ENCODE peak calls at places on chromosome 9, in five cellular contexts. E, K, J, G and R are unnamed samples.

GRCh38 chr9:31996331-31996730 is 388.1 kb upstream of the ACO1 start:
- DNase-seq in G (no peak), J (no peak), E (no peak), K (no peak), R (no peak)

GRCh38 chr9:35318741-35319140 is 156.9 kb downstream of the UNC13B start:
- DNase-seq in K (no peak), J (no peak), E (no peak), G (no peak), R (no peak)

GRCh38 chr9:116594552-116594951 is 92.6 kb upstream of the TRIM32 start:
- DNase-seq in G (no peak), J (peak), E (no peak), K (no peak), R (no peak)

GRCh38 chr9:138073808-138074207 is 196.2 kb downstream of the CACNA1B start:
- DNase-seq in E (no peak), J (no peak), K (no peak), G (no peak), R (no peak)

GRCh38 chr9:107251756-107252322 is 31.2 kb upstream of the RAD23B start:
- DNase-seq in G (no peak), J (no peak), E (no peak), K (no peak), R (no peak)

GRCh38 chr9:129513282-129513681 is 107.6 kb downstream of the C9orf50 start:
- DNase-seq in J (no peak), G (no peak), K (no peak), E (no peak), R (no peak)

GRCh38 chr9:134333234-134333873 is 7.1 kb downstream of the RXRA start:
- DNase-seq in G (no peak), K (no peak), E (no peak), J (no peak), R (no peak)

GRCh38 chr9:75133396-75133795 is 45.1 kb downstream of the OSTF1 start:
- DNase-seq in G (no peak), K (no peak), E (no peak), J (no peak), R (no peak)

GRCh38 chr9:121278535-121279169 is 10.7 kb downstream of the GSN start:
- DNase-seq in E (no peak), K (peak), J (peak), G (peak), R (peak)

GRCh38 chr9:137294684-137295312 is 7.3 kb downstream of the NRARP start:
- DNase-seq in G (no peak), K (no peak), E (no peak), J (no peak), R (no peak)

GRCh38 chr9:95746408-95747165 is 128.9 kb upstream of the ERCC6L2 start:
- DNase-seq in J (no peak), K (no peak), E (no peak), G (no peak), R (no peak)

GRCh38 chr9:135919318-135919717 is 12.0 kb upstream of the CAMSAP1 start:
- DNase-seq in J (no peak), K (peak), E (no peak), G (no peak), R (no peak)

GRCh38 chr9:100108572-100108971 is 9.5 kb downstream of the INVS start:
- DNase-seq in E (no peak), K (no peak), G (no peak), J (no peak), R (no peak)

GRCh38 chr9:110069326-110070248 is 138.4 kb downstream of the C9orf152 start:
- DNase-seq in J (no peak), G (no peak), K (peak), E (no peak), R (no peak)

DNA sequence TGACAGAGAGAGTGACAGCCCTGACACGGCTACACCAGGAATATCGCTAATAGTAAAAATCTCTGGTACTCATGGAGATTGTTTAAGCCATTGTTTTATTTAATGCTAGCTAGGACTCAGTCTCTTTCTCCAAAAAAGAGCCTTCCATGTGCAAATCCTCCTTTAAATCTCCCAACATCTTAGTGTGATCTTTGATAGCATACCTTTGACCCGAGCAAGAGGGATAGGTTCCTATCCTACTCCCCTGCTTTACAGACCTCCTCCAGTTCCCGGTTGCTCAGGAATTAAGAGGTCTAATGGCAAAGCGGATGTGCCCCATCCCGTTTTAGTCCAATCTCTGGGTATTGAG is 663 bp upstream of the FRMD3 start:
- DNase-seq in J (no peak), E (no peak), G (no peak), K (no peak), R (no peak)
- TF ChIP-seq CTCF in J (no peak), E (no peak), G (no peak), K (no peak), R (no peak)

DNA sequence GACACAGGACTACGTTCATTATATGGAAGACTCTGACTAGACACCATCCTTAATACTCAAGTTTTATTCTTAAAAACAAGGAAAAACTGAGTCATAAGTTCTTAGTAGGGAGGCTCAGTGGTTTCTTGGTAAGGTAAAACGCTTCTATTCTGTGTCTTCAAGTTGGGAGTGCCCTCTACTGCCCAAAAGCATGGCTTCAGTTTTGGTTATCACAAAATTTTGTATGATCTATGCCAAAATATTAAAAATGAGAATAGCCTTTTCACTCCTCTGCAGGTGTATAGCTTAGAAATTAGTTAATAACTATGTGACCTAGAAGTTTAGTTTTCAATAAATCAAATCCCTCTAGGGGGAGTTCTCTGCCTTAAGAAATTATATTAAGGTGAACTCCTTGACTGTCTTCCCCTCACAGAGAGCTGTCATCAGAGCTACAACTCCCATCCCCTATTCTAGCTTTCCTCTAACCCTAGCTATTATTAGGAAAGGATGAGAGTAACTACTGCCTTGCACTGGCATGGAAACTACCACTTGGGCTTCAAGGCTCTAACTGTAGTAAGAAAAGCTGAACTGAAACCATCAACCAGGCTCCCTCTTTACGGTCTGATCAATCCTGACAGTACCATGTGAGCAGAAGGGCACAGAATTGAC is 189.7 kb downstream of the GNAQ start:
- DNase-seq in K (no peak), E (no peak), J (no peak), G (no peak), R (no peak)
- TF ChIP-seq CTCF in K (no peak), E (peak), J (peak), G (peak), R (no peak)

GRCh38 chr9:91421022-91421765 is 2.4 kb downstream of the NFIL3 start:
- DNase-seq in E (no peak), J (no peak), G (peak), K (no peak), R (peak)
- TF ChIP-seq CTCF in E (no peak), J (peak), G (peak), K (peak), R (peak)

GRCh38 chr9:86997158-86997557 is 49.9 kb upstream of the GAS1 start:
- DNase-seq in J (no peak), G (no peak), K (no peak), E (no peak), R (no peak)
- TF ChIP-seq CTCF in J (no peak), G (no peak), K (no peak), E (no peak), R (no peak)

DNA sequence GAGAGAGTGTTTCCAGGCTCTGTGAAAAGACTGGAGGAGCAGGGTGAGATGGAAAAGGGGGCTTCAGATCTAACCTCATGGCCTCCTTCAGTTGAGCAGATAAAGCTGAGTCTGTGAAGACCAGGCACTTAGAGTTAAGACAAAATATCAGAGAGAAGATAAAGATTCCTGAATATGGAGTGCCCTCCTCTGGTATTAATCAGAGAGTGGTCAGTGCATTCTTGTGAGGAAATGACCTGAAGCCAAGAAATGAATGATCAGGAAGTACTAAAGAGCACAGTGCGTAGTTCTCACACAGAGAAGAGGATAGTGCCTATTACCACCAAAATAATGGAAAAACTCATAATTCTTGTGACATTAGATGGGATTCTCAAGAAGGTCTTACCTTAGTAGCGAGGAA is 1417.0 kb upstream of the ACO1 start:
- DNase-seq in J (no peak), E (no peak), G (no peak), K (no peak), R (no peak)
- TF ChIP-seq CTCF in J (peak), E (no peak), G (no peak), K (no peak), R (no peak)

DNA sequence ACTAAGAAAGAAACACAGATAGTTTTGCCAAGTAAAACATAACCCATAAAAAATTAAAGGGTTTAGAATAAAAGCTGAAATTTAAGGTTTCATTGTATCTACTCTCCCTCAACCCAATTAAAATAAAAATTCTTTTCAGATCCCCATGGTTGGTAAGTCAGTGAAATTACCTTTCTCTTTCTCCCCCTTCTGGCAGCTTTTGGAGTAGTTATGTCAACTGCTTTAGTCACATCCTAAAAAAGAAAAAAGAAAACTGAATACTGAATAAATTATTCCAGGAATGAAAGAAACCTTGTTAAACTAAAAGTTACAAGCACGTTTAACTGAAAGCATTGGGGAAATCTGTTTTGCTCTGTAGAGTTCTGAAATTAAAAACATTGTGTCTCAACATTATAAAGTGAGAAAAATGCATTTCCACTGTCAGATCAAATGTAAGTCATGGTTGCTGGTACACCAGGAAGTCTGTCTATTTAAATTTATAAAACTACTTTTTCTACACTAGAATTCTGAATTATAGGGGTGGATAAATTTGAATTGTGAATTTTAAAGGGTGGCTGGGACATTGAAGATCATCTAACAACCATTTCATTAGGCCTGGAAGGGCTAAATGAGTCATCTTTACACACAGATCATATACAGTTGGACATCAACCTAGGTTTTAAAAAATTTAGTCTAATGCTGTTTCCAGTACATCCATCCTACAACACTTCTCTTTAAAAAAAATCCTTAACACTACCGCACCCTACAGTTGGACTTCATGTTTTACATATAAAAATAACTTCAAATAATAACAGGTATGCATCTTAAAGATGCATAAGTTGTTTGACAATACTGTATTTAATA is 24.7 kb downstream of the PSIP1 start:
- DNase-seq in G (no peak), K (no peak), J (no peak), E (peak), R (no peak)
- TF ChIP-seq CTCF in G (peak), K (peak), J (peak), E (peak), R (peak)

GRCh38 chr9:98118640-98119601 is at the start of gene TRIM14:
- DNase-seq in G (peak), K (no peak), J (peak), E (peak), R (peak)
- TF ChIP-seq CTCF in G (peak), K (no peak), J (peak), E (peak), R (peak)